ENCODE peak calls at places on chromosomes 13 and 19, in four cellular contexts. J is suprapubic skin, T is Peyer's patch, Z is GM23338. M is an unnamed sample. For H3K27me3, the result is how much of the 10 kb centered on the place peaks cover.

GRCh38 chr19:13930402-13930801 is 7.8 kb downstream of the PODNL1 start:
- DNase-seq in T (peak), Z (no peak), J (no peak), M (no peak)

GRCh38 chr19:4657835-4658234 is 12.3 kb downstream of the MYDGF start:
- DNase-seq in T (no peak), J (no peak), Z (no peak), M (no peak)

GRCh38 chr13:62879071-62879470 is 1463.4 kb upstream of the PCDH20 start:
- DNase-seq in Z (no peak), J (no peak), T (no peak), M (no peak)

GRCh38 chr13:50410921-50411712 is 395.9 kb downstream of the KCNRG start:
- DNase-seq in T (no peak), J (no peak), Z (no peak), M (no peak)

GRCh38 chr13:106385669-106386068 is 149.8 kb downstream of the EFNB2 start:
- DNase-seq in Z (no peak), J (no peak), T (no peak), M (no peak)

GRCh38 chr13:23739597-23739996 is 149.6 kb downstream of the MIPEP start:
- DNase-seq in J (no peak), T (no peak), Z (no peak), M (no peak)

GRCh38 chr19:50203281-50204080 is at the start of gene MYH14:
- DNase-seq in T (peak), Z (peak), J (peak), M (peak)

GRCh38 chr13:112911285-112911701 is 57.7 kb upstream of the MCF2L start:
- DNase-seq in J (peak), Z (no peak), T (no peak), M (no peak)

GRCh38 chr19:46623915-46624502 is 880 bp downstream of the PTGIR start:
- DNase-seq in Z (no peak), J (no peak), T (no peak), M (no peak)

GRCh38 chr19:46620267-46620666 is 4.6 kb downstream of the PTGIR start:
- DNase-seq in J (no peak), T (no peak), Z (no peak), M (no peak)

GRCh38 chr19:46622118-46622446 is 2.8 kb downstream of the PTGIR start:
- DNase-seq in T (no peak), J (no peak), Z (no peak), M (no peak)

GRCh38 chr19:46620716-46621115 is 4.2 kb downstream of the PTGIR start:
- DNase-seq in T (no peak), Z (no peak), J (no peak), M (no peak)

GRCh38 chr19:46621191-46622117 is 3.4 kb downstream of the PTGIR start:
- DNase-seq in J (no peak), Z (peak), T (no peak), M (no peak)
- TF ChIP-seq CTCF in J (no peak), Z (peak), T (no peak), M (no peak)

DNA sequence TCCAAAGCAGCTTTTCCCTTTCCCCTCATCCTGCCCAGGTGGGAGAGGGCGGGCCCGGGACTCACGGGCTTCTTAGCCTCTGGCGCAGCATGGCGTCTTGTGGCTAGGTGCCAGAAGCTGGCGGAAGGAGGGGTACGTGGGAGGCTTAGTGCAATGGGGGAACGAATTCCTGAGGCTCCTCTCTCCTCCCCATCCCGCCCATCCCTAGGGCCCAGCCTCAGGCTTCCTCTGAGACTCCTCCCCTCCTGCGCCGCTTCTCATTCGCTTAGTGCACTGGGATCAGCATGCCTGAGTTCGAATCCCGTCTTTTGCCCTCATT is 297.8 kb downstream of the ZNF536 start:
- DNase-seq in J (no peak), T (no peak), Z (peak), M (peak)
- H3K27me3 ChIP-seq in J (under half), T (under half), Z (under half), M (under half)

DNA sequence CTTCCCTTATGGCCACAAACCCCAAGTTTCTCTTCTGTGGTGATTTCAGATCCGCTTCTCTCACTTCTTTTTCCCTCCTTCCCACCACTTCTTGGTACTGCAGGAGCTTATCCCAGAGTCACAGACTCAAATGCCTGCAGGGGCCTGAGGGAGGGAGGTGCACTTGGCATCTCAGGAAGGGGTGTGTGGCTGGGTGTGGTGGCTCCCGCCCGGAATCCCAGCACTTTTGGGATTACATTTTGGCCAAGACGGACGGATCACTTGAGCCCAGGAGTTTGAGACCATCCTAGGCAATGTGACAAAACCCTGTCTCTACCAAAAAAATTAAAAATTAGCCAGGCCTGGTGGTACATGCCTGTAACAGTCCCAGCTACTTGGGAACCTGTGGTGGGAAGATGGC is 5.6 kb downstream of the USF2 start:
- DNase-seq in J (no peak), T (no peak), Z (no peak), M (no peak)
- TF ChIP-seq CTCF in J (no peak), T (no peak), Z (no peak), M (no peak)

DNA sequence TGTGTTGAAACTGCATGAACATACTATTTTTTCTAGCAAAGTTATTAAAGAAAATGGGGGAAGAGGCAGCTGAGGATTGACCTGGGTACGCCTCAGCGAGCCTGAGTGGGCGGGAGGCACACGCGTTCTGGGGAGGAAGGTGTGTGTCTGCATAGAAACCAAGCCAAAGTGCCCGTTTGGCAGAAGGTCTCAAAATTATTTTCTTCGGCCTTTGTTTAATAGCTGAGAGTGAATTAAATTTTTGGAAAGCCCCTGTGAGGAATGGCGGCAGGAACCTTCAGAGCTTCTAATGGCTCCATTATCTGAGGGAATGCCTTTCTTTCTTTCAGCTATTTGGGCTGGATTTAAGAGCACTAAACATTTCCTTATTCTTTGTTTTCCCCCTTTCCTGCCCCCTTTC is 5.2 kb downstream of the ZIC2 start:
- DNase-seq in Z (peak), T (no peak), J (no peak), M (no peak)
- H3K27me3 ChIP-seq in Z (half or more), T (half or more), J (half or more), M (half or more)